ENCODE peak calls at places on chromosome 9, in six cellular contexts. I, M, V, H, N and L are unnamed samples.

GRCh38 chr9:33151007-33151557 is 16.1 kb downstream of the B4GALT1 start:
- DNase-seq in I (peak), M (no peak), V (peak), H (no peak), N (peak), L (no peak)

GRCh38 chr9:81787747-81788632 is 98.6 kb upstream of the TLE1 start:
- DNase-seq in I (peak), M (no peak), V (no peak), H (no peak), N (peak), L (no peak)

GRCh38 chr9:86485359-86485758 is 131.1 kb upstream of the TUT7 start:
- DNase-seq in I (no peak), M (peak), V (no peak), H (no peak), N (no peak), L (no peak)

GRCh38 chr9:98410185-98410697 is 154.8 kb upstream of the TBC1D2 start:
- DNase-seq in I (peak), M (no peak), V (peak), H (no peak), N (peak), L (peak)

GRCh38 chr9:35828716-35829083 is at the start of gene FAM221B:
- DNase-seq in I (no peak), M (no peak), V (peak), H (no peak), N (no peak), L (no peak)

GRCh38 chr9:4680178-4680535 is 788 bp downstream of the CDC37L1 start:
- DNase-seq in I (no peak), M (peak), V (no peak), H (no peak), N (peak), L (no peak)

GRCh38 chr9:6811436-6811835 is 53.7 kb downstream of the KDM4C start:
- DNase-seq in I (no peak), M (no peak), V (no peak), H (no peak), N (no peak), L (no peak)

GRCh38 chr9:125466356-125466855 is 204.8 kb downstream of the GAPVD1 start:
- DNase-seq in I (no peak), M (no peak), V (no peak), H (no peak), N (no peak), L (no peak)

GRCh38 chr9:15729507-15729906 is 176.7 kb downstream of the CCDC171 start:
- DNase-seq in I (no peak), M (no peak), V (no peak), H (peak), N (no peak), L (no peak)

GRCh38 chr9:116352958-116353357 is 199.4 kb downstream of the PAPPA start:
- DNase-seq in I (no peak), M (no peak), V (no peak), H (no peak), N (no peak), L (no peak)

GRCh38 chr9:6924149-6924548 is 166.4 kb downstream of the KDM4C start:
- DNase-seq in I (no peak), M (no peak), V (no peak), H (no peak), N (no peak), L (no peak)

GRCh38 chr9:19127881-19128719 is 808 bp upstream of the PLIN2 start:
- DNase-seq in I (no peak), M (peak), V (peak), H (no peak), N (peak), L (peak)

GRCh38 chr9:106864533-106865143 is 1.7 kb downstream of the ZNF462 start:
- DNase-seq in I (no peak), M (no peak), V (no peak), H (no peak), N (peak), L (no peak)

GRCh38 chr9:114288233-114289051 is 34.5 kb upstream of the ORM1 start:
- DNase-seq in I (peak), M (no peak), V (peak), H (no peak), N (peak), L (no peak)

GRCh38 chr9:90970603-90971002 is 169.0 kb downstream of the SYK start:
- DNase-seq in I (peak), M (no peak), V (no peak), H (no peak), N (no peak), L (peak)

GRCh38 chr9:80874276-80874675 is 815.1 kb downstream of the TLE1 start:
- DNase-seq in I (peak), M (no peak), V (no peak), H (no peak), N (peak), L (no peak)

GRCh38 chr9:35398651-35399335 is 91.1 kb upstream of the RUSC2 start:
- DNase-seq in I (no peak), M (no peak), V (no peak), H (no peak), N (no peak), L (no peak)

GRCh38 chr9:74555625-74556024 is 58.5 kb downstream of the RORB start:
- DNase-seq in I (no peak), M (no peak), V (no peak), H (no peak), N (no peak), L (no peak)

GRCh38 chr9:93635186-93636107 is 59.1 kb downstream of the PHF2 start:
- DNase-seq in I (no peak), M (no peak), V (peak), H (no peak), N (no peak), L (no peak)

GRCh38 chr9:112396872-112397271 is 17.0 kb downstream of the HSDL2 start:
- DNase-seq in I (no peak), M (no peak), V (no peak), H (no peak), N (no peak), L (no peak)

GRCh38 chr9:106588601-106589000 is 274.4 kb upstream of the ZNF462 start:
- DNase-seq in I (no peak), M (no peak), V (no peak), H (no peak), N (peak), L (no peak)

GRCh38 chr9:113464672-113465271 is 1.2 kb downstream of the RGS3 start:
- DNase-seq in I (no peak), M (no peak), V (no peak), H (no peak), N (no peak), L (no peak)

GRCh38 chr9:120783611-120784047 is 9.6 kb downstream of the FBXW2 start:
- DNase-seq in I (peak), M (no peak), V (no peak), H (no peak), N (peak), L (no peak)

GRCh38 chr9:82991684-82992083 is 71.3 kb downstream of the RASEF start:
- DNase-seq in I (no peak), M (no peak), V (no peak), H (no peak), N (no peak), L (no peak)

GRCh38 chr9:125432715-125433385 is 171.2 kb downstream of the GAPVD1 start:
- DNase-seq in I (no peak), M (no peak), V (no peak), H (no peak), N (no peak), L (no peak)

GRCh38 chr9:114446036-114446435 is 58.3 kb upstream of the AKNA start:
- DNase-seq in I (peak), M (no peak), V (no peak), H (no peak), N (no peak), L (no peak)

GRCh38 chr9:38026840-38027527 is 42.0 kb downstream of the SHB start:
- DNase-seq in I (no peak), M (no peak), V (no peak), H (no peak), N (no peak), L (peak)

GRCh38 chr9:124272118-124272517 is 14.4 kb downstream of the NEK6 start:
- DNase-seq in I (no peak), M (no peak), V (no peak), H (no peak), N (no peak), L (no peak)

GRCh38 chr9:108423493-108423892 is 432.3 kb downstream of the ACTL7B start:
- DNase-seq in I (no peak), M (no peak), V (no peak), H (no peak), N (no peak), L (no peak)

GRCh38 chr9:132447346-132447745 is 37.3 kb downstream of the CFAP77 start:
- DNase-seq in I (peak), M (no peak), V (no peak), H (no peak), N (peak), L (no peak)
- H3K4me3 ChIP-seq in I (no peak), M (no peak), V (no peak), H (no peak), N (no peak), L (no peak)

GRCh38 chr9:73093740-73094379 is 57.8 kb upstream of the ANXA1 start:
- DNase-seq in I (no peak), M (no peak), V (no peak), H (no peak), N (peak), L (no peak)
- H3K4me3 ChIP-seq in I (peak), M (peak), V (peak), H (no peak), N (no peak), L (no peak)

DNA sequence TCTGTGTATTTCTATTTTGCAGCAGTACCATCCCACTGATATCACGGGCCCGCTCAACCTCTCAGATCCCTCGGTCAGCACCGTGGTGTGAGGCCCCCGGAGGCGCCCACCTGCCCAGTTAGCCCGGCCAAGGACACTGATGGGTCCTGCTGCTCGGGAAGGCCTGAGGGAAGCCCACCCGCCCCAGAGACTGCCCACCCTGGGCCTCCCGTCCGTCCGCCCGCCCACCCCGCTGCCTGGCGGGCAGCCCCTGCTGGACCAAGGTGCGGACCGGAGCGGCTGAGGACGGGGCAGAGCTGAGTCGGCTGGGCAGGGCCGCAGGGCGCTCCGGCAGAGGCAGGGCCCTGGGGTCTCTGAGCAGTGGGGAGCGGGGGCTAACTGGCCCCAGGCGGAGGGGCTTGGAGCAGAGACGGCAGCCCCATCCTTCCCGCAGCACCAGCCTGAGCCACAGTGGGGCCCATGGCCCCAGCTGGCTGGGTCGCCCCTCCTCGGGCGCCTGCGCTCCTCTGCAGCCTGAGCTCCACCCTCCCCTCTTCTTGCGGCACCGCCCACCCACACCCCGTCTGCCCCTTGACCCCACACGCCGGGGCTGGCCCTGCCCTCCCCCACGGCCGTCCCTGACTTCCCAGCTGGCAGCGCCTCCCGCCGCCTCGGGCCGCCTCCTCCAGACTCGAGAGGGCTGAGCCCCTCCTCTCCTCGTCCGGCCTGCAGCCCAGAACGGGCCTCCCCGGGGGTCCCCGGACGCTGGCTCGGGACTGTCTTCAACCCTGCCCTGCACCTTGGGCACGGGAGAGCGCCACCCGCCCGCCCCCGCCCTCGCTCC is 1.9 kb downstream of the LRRC26 start:
- DNase-seq in I (no peak), M (peak), V (no peak), H (no peak), N (no peak), L (no peak)
- H3K4me3 ChIP-seq in I (no peak), M (peak), V (peak), H (no peak), N (no peak), L (no peak)

GRCh38 chr9:126513159-126514036 is 100.3 kb upstream of the LMX1B start:
- DNase-seq in I (no peak), M (no peak), V (no peak), H (no peak), N (no peak), L (no peak)
- H3K4me3 ChIP-seq in I (no peak), M (no peak), V (no peak), H (no peak), N (no peak), L (no peak)

GRCh38 chr9:69149321-69149807 is 24.7 kb upstream of the TJP2 start:
- DNase-seq in I (peak), M (no peak), V (no peak), H (no peak), N (peak), L (no peak)
- H3K4me3 ChIP-seq in I (peak), M (no peak), V (no peak), H (no peak), N (no peak), L (no peak)

GRCh38 chr9:129109504-129109903 is 1.1 kb downstream of the CRAT start:
- DNase-seq in I (peak), M (peak), V (no peak), H (no peak), N (peak), L (peak)
- H3K4me3 ChIP-seq in I (peak), M (no peak), V (peak), H (no peak), N (no peak), L (no peak)

DNA sequence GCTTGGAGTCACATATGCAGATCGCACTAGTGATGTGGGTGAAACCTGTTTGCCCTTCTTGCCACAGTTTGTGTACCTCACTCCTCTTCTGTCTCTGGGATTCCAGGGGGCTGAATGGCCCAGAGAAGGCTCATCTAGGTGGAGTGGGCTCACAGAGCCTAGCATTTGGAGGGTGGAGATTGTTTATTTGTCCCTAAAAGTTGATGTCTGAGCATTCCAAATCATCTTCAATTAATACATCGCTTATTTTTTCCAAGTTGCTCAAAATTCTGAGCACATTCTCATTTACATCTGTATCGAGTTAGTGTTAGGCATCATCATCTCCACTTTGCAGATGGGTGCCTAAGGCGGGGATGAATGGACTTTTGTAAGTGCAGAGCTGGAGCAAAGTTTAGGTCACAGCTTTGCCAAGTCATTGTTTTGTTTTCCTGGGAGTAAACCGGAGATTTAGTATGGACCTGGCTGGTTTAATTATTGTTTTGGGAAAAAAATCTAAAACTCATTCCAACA is 2.0 kb downstream of the ABL1 start:
- DNase-seq in I (peak), M (no peak), V (no peak), H (no peak), N (peak), L (no peak)
- H3K4me3 ChIP-seq in I (peak), M (no peak), V (peak), H (no peak), N (peak), L (peak)